ENCODE peak calls at places on chromosomes 11 and 22, in five cellular contexts. One of them, this sample, is unnamed.

GRCh38 chr22:50532824-50533344 is 3.1 kb upstream of the TYMP start:
- DNase-seq in fibroblast of mammary gland: no peak
- DNase-seq in AG04450: no peak
- DNase-seq in lower lobe of right lung: no peak
- DNase-seq in fibroblast of pulmonary artery: no peak
- DNase-seq in this sample: no peak

GRCh38 chr22:19666663-19667593 is 47.4 kb upstream of the SEPTIN5 start:
- DNase-seq in AG04450: peak
- DNase-seq in lower lobe of right lung: no peak
- DNase-seq in fibroblast of mammary gland: peak
- DNase-seq in fibroblast of pulmonary artery: peak
- DNase-seq in this sample: no peak

GRCh38 chr22:28600546-28601143 is 79.0 kb downstream of the TTC28 start:
- DNase-seq in fibroblast of pulmonary artery: peak
- DNase-seq in lower lobe of right lung: no peak
- DNase-seq in fibroblast of mammary gland: peak
- DNase-seq in AG04450: peak
- DNase-seq in this sample: no peak

GRCh38 chr22:36986242-36986821 is 32.9 kb downstream of the TST start:
- DNase-seq in fibroblast of pulmonary artery: no peak
- DNase-seq in lower lobe of right lung: no peak
- DNase-seq in AG04450: no peak
- DNase-seq in fibroblast of mammary gland: peak
- DNase-seq in this sample: no peak

GRCh38 chr11:114162719-114163123 is 103.2 kb downstream of the ZBTB16 start:
- DNase-seq in fibroblast of mammary gland: peak
- DNase-seq in fibroblast of pulmonary artery: peak
- DNase-seq in lower lobe of right lung: peak
- DNase-seq in AG04450: peak
- DNase-seq in this sample: peak

GRCh38 chr22:37870273-37870672 is 21.1 kb downstream of the EIF3L start:
- DNase-seq in lower lobe of right lung: no peak
- DNase-seq in fibroblast of pulmonary artery: no peak
- DNase-seq in fibroblast of mammary gland: peak
- DNase-seq in AG04450: no peak
- DNase-seq in this sample: no peak

GRCh38 chr22:50610041-50610451 is 9.5 kb downstream of the MAPK8IP2 start:
- DNase-seq in AG04450: no peak
- DNase-seq in fibroblast of pulmonary artery: no peak
- DNase-seq in lower lobe of right lung: no peak
- DNase-seq in fibroblast of mammary gland: no peak
- DNase-seq in this sample: no peak

GRCh38 chr11:10809373-10810199 is 860 bp upstream of the EIF4G2 start:
- DNase-seq in fibroblast of mammary gland: peak
- DNase-seq in lower lobe of right lung: no peak
- DNase-seq in fibroblast of pulmonary artery: peak
- DNase-seq in AG04450: peak
- DNase-seq in this sample: no peak

GRCh38 chr11:133548641-133549040 is 16.3 kb upstream of the OPCML start:
- DNase-seq in AG04450: no peak
- DNase-seq in fibroblast of mammary gland: no peak
- DNase-seq in fibroblast of pulmonary artery: no peak
- DNase-seq in lower lobe of right lung: no peak
- DNase-seq in this sample: no peak

GRCh38 chr11:15845261-15845660 is 511.1 kb downstream of the SOX6 start:
- DNase-seq in AG04450: no peak
- DNase-seq in lower lobe of right lung: no peak
- DNase-seq in fibroblast of pulmonary artery: no peak
- DNase-seq in fibroblast of mammary gland: no peak
- DNase-seq in this sample: peak

GRCh38 chr11:19075636-19076035 is 15.1 kb upstream of the MRGPRX2 start:
- DNase-seq in lower lobe of right lung: no peak
- DNase-seq in fibroblast of mammary gland: no peak
- DNase-seq in fibroblast of pulmonary artery: no peak
- DNase-seq in AG04450: no peak
- DNase-seq in this sample: peak

GRCh38 chr11:8683115-8683807 is 669 bp downstream of the RPL27A start:
- DNase-seq in fibroblast of mammary gland: no peak
- DNase-seq in AG04450: no peak
- DNase-seq in fibroblast of pulmonary artery: no peak
- DNase-seq in lower lobe of right lung: peak
- DNase-seq in this sample: peak

GRCh38 chr11:2553886-2554285 is 109.1 kb downstream of the KCNQ1 start:
- DNase-seq in AG04450: no peak
- DNase-seq in fibroblast of pulmonary artery: no peak
- DNase-seq in fibroblast of mammary gland: no peak
- DNase-seq in lower lobe of right lung: peak
- DNase-seq in this sample: no peak

GRCh38 chr11:45590743-45591142 is 74.7 kb downstream of the CHST1 start:
- DNase-seq in AG04450: no peak
- DNase-seq in lower lobe of right lung: no peak
- DNase-seq in fibroblast of mammary gland: peak
- DNase-seq in fibroblast of pulmonary artery: peak
- DNase-seq in this sample: peak

GRCh38 chr22:30868663-30869385 is 99.8 kb downstream of the MORC2 start:
- DNase-seq in fibroblast of mammary gland: peak
- DNase-seq in lower lobe of right lung: peak
- DNase-seq in fibroblast of pulmonary artery: peak
- DNase-seq in AG04450: no peak
- DNase-seq in this sample: no peak

GRCh38 chr11:10317776-10318526 is 13.1 kb downstream of the ADM start:
- DNase-seq in fibroblast of pulmonary artery: no peak
- DNase-seq in lower lobe of right lung: no peak
- DNase-seq in fibroblast of mammary gland: no peak
- DNase-seq in AG04450: no peak
- DNase-seq in this sample: no peak

GRCh38 chr11:61752117-61752924 is at the start of gene MYRF:
- DNase-seq in lower lobe of right lung: peak
- DNase-seq in fibroblast of pulmonary artery: peak
- DNase-seq in fibroblast of mammary gland: peak
- DNase-seq in AG04450: no peak
- DNase-seq in this sample: peak

GRCh38 chr22:17938484-17938924 is 85.9 kb downstream of the MICAL3 start:
- DNase-seq in lower lobe of right lung: no peak
- DNase-seq in fibroblast of mammary gland: peak
- DNase-seq in AG04450: no peak
- DNase-seq in fibroblast of pulmonary artery: peak
- DNase-seq in this sample: no peak

GRCh38 chr22:43222281-43222680 is 35.3 kb upstream of the TTLL12 start:
- DNase-seq in fibroblast of pulmonary artery: no peak
- DNase-seq in fibroblast of mammary gland: no peak
- DNase-seq in lower lobe of right lung: no peak
- DNase-seq in AG04450: no peak
- DNase-seq in this sample: no peak

GRCh38 chr22:19877626-19878339 is 23.1 kb upstream of the GNB1L start:
- DNase-seq in AG04450: no peak
- DNase-seq in fibroblast of mammary gland: peak
- DNase-seq in lower lobe of right lung: peak
- DNase-seq in fibroblast of pulmonary artery: no peak
- DNase-seq in this sample: peak

GRCh38 chr11:36818410-36818809 is 220.4 kb upstream of the RAG2 start:
- DNase-seq in lower lobe of right lung: no peak
- DNase-seq in AG04450: no peak
- DNase-seq in fibroblast of mammary gland: no peak
- DNase-seq in fibroblast of pulmonary artery: no peak
- DNase-seq in this sample: no peak

GRCh38 chr11:66271816-66272215 is 3.4 kb downstream of the RAB1B start:
- DNase-seq in lower lobe of right lung: no peak
- DNase-seq in fibroblast of pulmonary artery: no peak
- DNase-seq in AG04450: no peak
- DNase-seq in fibroblast of mammary gland: no peak
- DNase-seq in this sample: no peak

GRCh38 chr11:66267379-66268209 is 845 bp upstream of the RAB1B start:
- DNase-seq in fibroblast of pulmonary artery: peak
- DNase-seq in AG04450: peak
- DNase-seq in lower lobe of right lung: peak
- DNase-seq in fibroblast of mammary gland: peak
- DNase-seq in this sample: peak

GRCh38 chr11:66267039-66267378 is 1.4 kb upstream of the RAB1B start:
- DNase-seq in fibroblast of mammary gland: no peak
- DNase-seq in AG04450: no peak
- DNase-seq in fibroblast of pulmonary artery: no peak
- DNase-seq in lower lobe of right lung: no peak
- DNase-seq in this sample: no peak

GRCh38 chr11:66268210-66268952 is at the start of gene RAB1B:
- DNase-seq in AG04450: peak
- DNase-seq in fibroblast of pulmonary artery: peak
- DNase-seq in fibroblast of mammary gland: peak
- DNase-seq in lower lobe of right lung: peak
- DNase-seq in this sample: peak

DNA sequence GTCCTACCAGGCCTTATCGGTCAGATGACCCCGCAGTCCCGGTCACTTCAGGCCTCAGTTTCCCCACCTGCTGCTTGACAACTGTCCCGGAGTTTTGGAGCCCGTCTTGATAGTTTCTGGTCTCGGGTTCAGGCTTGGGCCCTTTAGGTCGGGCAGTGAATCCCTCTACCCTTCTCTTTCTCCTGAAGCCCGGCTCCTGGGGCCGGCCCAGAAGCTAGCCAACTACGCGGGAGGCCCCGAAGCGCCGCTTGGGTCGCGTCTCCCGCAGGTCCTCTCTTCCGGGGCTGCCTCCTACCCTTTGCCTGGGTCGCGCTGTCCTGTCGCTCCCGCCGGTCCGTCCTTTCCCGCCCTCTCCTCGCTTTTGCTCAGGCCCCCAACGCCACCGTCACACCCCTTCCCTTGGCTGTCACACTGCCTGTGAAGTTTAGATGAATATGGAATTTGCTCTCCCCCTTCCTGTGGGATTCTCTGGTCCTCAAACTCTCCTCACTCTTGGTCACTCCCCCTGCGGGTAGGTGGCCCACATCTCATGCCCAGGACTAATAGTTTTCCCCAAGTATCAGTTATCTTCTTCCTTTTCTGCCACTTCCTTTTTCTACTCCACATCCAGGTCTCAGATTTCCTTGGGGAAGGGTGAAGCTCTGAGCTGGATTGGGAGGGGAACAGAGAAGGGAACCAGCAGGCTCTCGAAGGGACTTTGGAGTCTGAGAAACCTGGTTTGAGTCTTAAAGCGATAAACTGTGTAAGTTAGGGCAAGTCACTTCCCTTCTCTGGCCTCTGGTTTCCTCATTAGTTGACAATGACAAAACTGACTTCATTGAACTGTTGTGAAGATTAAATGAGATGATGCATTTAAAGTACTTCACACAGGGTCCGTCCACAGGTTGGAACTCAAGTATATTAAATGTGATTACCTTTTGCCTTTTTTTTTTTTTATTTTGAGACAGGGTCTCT is 791 bp downstream of the RAB1B start:
- DNase-seq in fibroblast of pulmonary artery: peak
- DNase-seq in lower lobe of right lung: no peak
- DNase-seq in fibroblast of mammary gland: peak
- DNase-seq in AG04450: no peak
- DNase-seq in this sample: peak
- TF ChIP-seq CTCF in fibroblast of pulmonary artery: peak
- TF ChIP-seq CTCF in lower lobe of right lung: no peak
- TF ChIP-seq CTCF in fibroblast of mammary gland: peak
- TF ChIP-seq CTCF in AG04450: peak
- TF ChIP-seq CTCF in this sample: no peak

DNA sequence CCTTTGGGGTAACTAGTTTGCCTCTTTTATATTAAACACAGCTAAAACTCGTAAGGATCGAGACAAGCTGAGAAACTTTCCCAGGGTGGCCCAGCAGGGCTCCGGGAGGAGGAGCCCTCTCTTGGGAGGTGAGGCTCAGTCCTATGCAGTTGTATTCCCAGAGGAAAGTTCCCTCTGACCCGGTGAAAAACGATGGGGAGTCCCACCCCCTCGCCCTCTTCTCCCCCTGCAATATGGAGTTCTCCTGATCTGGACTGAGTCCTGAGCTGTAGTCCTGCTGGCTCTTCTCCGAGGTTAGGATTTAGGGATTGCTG is 1.3 kb downstream of the NTM start:
- DNase-seq in fibroblast of mammary gland: no peak
- DNase-seq in fibroblast of pulmonary artery: no peak
- DNase-seq in AG04450: no peak
- DNase-seq in lower lobe of right lung: no peak
- DNase-seq in this sample: no peak
- H3K4me3 ChIP-seq in fibroblast of mammary gland: no peak
- H3K4me3 ChIP-seq in fibroblast of pulmonary artery: no peak
- H3K4me3 ChIP-seq in AG04450: no peak
- H3K4me3 ChIP-seq in lower lobe of right lung: no peak
- H3K4me3 ChIP-seq in this sample: no peak

GRCh38 chr22:25111579-25112517 is 87.8 kb upstream of the CRYBB3 start:
- DNase-seq in fibroblast of mammary gland: no peak
- DNase-seq in fibroblast of pulmonary artery: no peak
- DNase-seq in AG04450: no peak
- DNase-seq in lower lobe of right lung: peak
- DNase-seq in this sample: peak
- TF ChIP-seq CTCF in fibroblast of mammary gland: no peak
- TF ChIP-seq CTCF in fibroblast of pulmonary artery: no peak
- TF ChIP-seq CTCF in AG04450: no peak
- TF ChIP-seq CTCF in lower lobe of right lung: no peak
- TF ChIP-seq CTCF in this sample: no peak

GRCh38 chr22:22953796-22954195 is 66.2 kb downstream of the IGLL5 start:
- DNase-seq in fibroblast of pulmonary artery: no peak
- DNase-seq in AG04450: no peak
- DNase-seq in fibroblast of mammary gland: no peak
- DNase-seq in lower lobe of right lung: no peak
- DNase-seq in this sample: no peak
- H3K4me3 ChIP-seq in fibroblast of pulmonary artery: no peak
- H3K4me3 ChIP-seq in AG04450: no peak
- H3K4me3 ChIP-seq in fibroblast of mammary gland: no peak
- H3K4me3 ChIP-seq in lower lobe of right lung: no peak
- H3K4me3 ChIP-seq in this sample: no peak

DNA sequence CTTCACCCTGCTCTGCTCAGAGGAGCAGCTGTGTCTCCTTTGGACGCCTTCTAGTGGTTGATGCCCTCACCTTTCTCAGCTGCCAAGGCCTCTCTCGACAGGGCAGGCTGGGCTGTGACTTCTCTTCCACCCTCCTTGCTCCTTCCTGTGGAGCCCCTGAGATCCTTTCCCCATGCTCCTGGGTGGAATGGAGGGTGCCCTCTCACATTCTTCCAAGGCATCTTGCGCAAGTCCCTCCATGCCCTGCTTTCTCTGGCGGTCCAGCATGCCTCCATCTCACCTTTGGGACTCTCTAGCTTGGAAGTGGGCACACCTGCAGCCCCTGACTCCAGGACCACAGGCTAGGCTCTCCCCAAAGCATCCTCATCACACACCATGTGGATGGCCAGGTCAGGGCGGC is 68.9 kb downstream of the BMAL1 start:
- DNase-seq in lower lobe of right lung: no peak
- DNase-seq in AG04450: no peak
- DNase-seq in fibroblast of mammary gland: no peak
- DNase-seq in fibroblast of pulmonary artery: no peak
- DNase-seq in this sample: no peak
- TF ChIP-seq CTCF in lower lobe of right lung: no peak
- TF ChIP-seq CTCF in AG04450: no peak
- TF ChIP-seq CTCF in fibroblast of mammary gland: no peak
- TF ChIP-seq CTCF in fibroblast of pulmonary artery: no peak
- TF ChIP-seq CTCF in this sample: no peak

DNA sequence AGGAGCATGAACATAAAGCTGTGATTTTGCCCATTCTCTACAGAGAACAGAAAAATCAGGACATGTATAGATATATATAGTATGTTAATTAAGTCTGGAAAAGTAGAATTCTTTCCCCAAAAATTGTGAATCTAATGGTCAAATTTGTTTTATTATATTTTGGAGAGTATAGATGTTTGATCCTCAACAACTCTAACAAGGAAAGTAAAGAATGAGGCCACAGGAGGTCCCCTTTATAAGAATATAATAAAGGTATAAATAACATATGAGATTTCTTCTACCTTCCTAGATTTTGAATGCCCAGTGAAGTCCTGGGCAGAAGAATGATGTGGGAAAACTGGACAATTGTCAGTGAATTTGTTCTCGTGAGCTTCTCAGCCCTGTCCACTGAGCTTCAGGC is at the start of gene OR10A4:
- DNase-seq in lower lobe of right lung: no peak
- DNase-seq in AG04450: no peak
- DNase-seq in fibroblast of pulmonary artery: no peak
- DNase-seq in fibroblast of mammary gland: no peak
- DNase-seq in this sample: no peak
- H3K4me3 ChIP-seq in lower lobe of right lung: no peak
- H3K4me3 ChIP-seq in AG04450: no peak
- H3K4me3 ChIP-seq in fibroblast of pulmonary artery: no peak
- H3K4me3 ChIP-seq in fibroblast of mammary gland: no peak
- H3K4me3 ChIP-seq in this sample: no peak